ENCODE peak calls at places on chromosomes 3 and 15, in five cellular contexts. S is astrocyte of the spinal cord, M is H9, C is colonic mucosa, R is foreskin fibroblast. X is an unnamed sample.

GRCh38 chr3:138950006-138950644 is 3.1 kb downstream of the FOXL2NB start:
- DNase-seq in C (no peak), M (peak; percentile 62), S (no peak), R (peak; percentile 35), X (no peak)

GRCh38 chr15:41827290-41827879 is 507 bp upstream of the JMJD7 start:
- DNase-seq in C (peak; percentile 51), S (no peak), R (no peak), M (peak; percentile 68), X (no peak)

GRCh38 chr3:127325630-127325961 is 37.8 kb upstream of the PRR20G start:
- DNase-seq in R (no peak), S (no peak), M (no peak), C (no peak), X (no peak)

GRCh38 chr3:69094467-69095205 is 9.9 kb downstream of the ARL6IP5 start:
- DNase-seq in S (peak; percentile 69), M (no peak), C (no peak), R (no peak), X (no peak)

GRCh38 chr3:69770219-69770618 is 31.0 kb downstream of the MITF start:
- DNase-seq in M (no peak), R (no peak), S (peak; percentile 42), C (no peak), X (no peak)

GRCh38 chr3:8835385-8835784 is 66.0 kb upstream of the OXTR start:
- DNase-seq in R (no peak), S (no peak), M (no peak), C (no peak), X (no peak)

GRCh38 chr15:93428807-93429351 is 339.9 kb upstream of the RGMA start:
- DNase-seq in M (no peak), C (no peak), R (no peak), S (no peak), X (no peak)

GRCh38 chr3:101816215-101817149 is 32.8 kb upstream of the NFKBIZ start:
- DNase-seq in S (peak; percentile 26), C (no peak), R (peak; percentile 20), M (no peak), X (no peak)

GRCh38 chr3:87834327-87834726 is 224.5 kb downstream of the CGGBP1 start:
- DNase-seq in S (no peak), M (no peak), C (no peak), R (no peak), X (no peak)

GRCh38 chr3:181279239-181279565 is 289.7 kb upstream of the DNAJC19 start:
- DNase-seq in M (no peak), S (no peak), C (no peak), R (no peak), X (no peak)

GRCh38 chr3:130258532-130258952 is 86.9 kb upstream of the COL6A5 start:
- DNase-seq in C (no peak), M (no peak), S (no peak), R (peak; percentile 69), X (no peak)

GRCh38 chr3:8660271-8660731 is 15.7 kb upstream of the SSUH2 start:
- DNase-seq in R (no peak), C (no peak), S (peak; percentile 81), M (no peak), X (peak; percentile 70)

GRCh38 chr15:78437107-78437761 is 782 bp upstream of the IREB2 start:
- DNase-seq in R (no peak), S (peak; percentile 4), M (peak; percentile 45), C (no peak), X (no peak)

GRCh38 chr3:64716110-64716509 is 28.3 kb upstream of the ADAMTS9 start:
- DNase-seq in C (no peak), S (peak; percentile 22), R (no peak), M (no peak), X (no peak)

GRCh38 chr3:24498391-24498790 is 3.7 kb upstream of the THRB start:
- DNase-seq in R (no peak), S (no peak), M (no peak), C (no peak), X (no peak)

GRCh38 chr15:58556028-58556361 is 124.2 kb downstream of the LIPC start:
- DNase-seq in S (no peak), R (no peak), M (no peak), C (no peak), X (no peak)

DNA sequence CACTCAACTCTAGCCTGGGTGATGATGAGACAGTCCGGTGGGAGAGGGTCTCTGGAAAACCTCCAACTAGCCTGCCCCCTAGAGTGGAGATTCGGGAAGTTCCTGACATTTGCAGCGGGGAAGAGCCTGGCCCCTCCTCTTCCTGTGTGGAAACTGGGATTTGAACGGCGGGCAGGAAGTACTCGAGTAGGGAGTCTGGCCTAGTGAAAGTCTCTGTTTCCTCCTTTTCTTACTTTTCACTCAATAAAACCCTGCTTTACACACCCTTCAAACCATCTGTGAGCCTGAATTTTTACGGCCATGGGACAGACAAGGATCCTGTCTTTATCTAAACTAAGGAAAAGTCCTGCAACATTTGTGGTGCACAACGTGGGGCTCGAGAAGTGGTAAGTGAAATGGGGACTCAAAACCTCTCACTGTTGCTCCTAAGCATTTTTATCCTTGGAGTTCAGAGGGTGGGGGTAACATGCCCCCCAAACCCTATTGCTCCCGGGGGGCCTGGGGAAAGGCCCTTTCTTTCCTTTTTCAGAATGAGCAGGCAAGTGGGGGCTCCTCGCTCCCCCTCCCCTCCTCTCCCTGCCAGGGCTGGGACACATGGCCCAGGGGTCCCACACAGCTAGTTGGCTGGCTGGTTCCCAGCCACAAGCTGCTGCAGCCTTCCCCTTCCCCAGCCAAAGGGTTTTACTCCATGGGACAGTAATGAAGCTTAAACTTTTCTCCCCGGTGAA is 224.7 kb upstream of the GBE1 start:
- DNase-seq in S (no peak), M (peak; percentile 45), C (no peak), R (no peak), X (no peak)
- TF ChIP-seq CTCF in S (no peak), M (peak; percentile 31), C (no peak), R (no peak), X (no peak)

GRCh38 chr15:75866916-75867315 is 23.7 kb downstream of the UBE2Q2 start:
- DNase-seq in C (no peak), S (no peak), M (no peak), R (no peak), X (no peak)
- TF ChIP-seq CTCF in C (no peak), S (no peak), M (no peak), R (no peak), X (no peak)

GRCh38 chr3:62178032-62178431 is 195.3 kb downstream of the FEZF2 start:
- DNase-seq in M (no peak), C (no peak), R (no peak), S (no peak), X (no peak)
- TF ChIP-seq CTCF in M (no peak), C (no peak), R (no peak), S (no peak), X (no peak)

GRCh38 chr3:160205606-160206005 is 19.6 kb upstream of the C3orf80 start:
- DNase-seq in R (no peak), S (no peak), C (no peak), M (no peak), X (no peak)

GRCh38 chr3:160213181-160213580 is 12.0 kb upstream of the C3orf80 start:
- DNase-seq in M (no peak), C (no peak), R (peak; percentile 28), S (no peak), X (no peak)

DNA sequence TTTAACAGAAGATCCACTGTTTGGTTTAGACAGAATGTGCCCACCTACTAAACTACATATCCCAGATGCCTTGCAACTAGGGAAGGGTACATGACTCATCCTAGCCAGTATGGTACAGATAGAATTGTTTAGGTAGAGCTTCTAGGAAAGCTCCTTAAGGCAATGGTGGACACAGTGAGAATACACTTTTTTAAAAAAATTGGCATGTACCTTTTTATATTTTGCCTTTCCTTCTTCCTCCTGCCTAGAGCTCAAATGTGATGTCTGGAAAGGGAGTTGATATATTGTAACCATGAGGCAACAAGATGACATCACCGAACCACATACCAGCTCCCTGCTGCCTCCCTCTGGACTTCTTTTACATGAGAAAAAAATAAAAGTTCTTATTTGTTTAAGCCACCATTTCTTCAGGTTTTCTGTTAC is 14.4 kb upstream of the C3orf80 start:
- DNase-seq in C (no peak), R (peak; percentile 48), M (no peak), S (peak; percentile 67), X (peak; percentile 7)
- TF ChIP-seq CTCF in C (no peak), R (peak; percentile 33), M (peak; percentile 45), S (peak; percentile 26), X (peak; percentile 24)

GRCh38 chr15:73369073-73369694 is 426 bp upstream of the HCN4 start:
- DNase-seq in S (no peak), C (no peak), M (no peak), R (no peak), X (no peak)

GRCh38 chr15:73367624-73368300 is 996 bp downstream of the HCN4 start:
- DNase-seq in M (no peak), S (no peak), C (no peak), R (no peak), X (no peak)

GRCh38 chr15:73368301-73369072 is at the start of gene HCN4:
- DNase-seq in C (no peak), S (no peak), R (no peak), M (peak; percentile 84), X (no peak)

GRCh38 chr15:73364070-73364469 is 4.7 kb downstream of the HCN4 start:
- DNase-seq in C (no peak), S (no peak), R (no peak), M (no peak), X (no peak)

DNA sequence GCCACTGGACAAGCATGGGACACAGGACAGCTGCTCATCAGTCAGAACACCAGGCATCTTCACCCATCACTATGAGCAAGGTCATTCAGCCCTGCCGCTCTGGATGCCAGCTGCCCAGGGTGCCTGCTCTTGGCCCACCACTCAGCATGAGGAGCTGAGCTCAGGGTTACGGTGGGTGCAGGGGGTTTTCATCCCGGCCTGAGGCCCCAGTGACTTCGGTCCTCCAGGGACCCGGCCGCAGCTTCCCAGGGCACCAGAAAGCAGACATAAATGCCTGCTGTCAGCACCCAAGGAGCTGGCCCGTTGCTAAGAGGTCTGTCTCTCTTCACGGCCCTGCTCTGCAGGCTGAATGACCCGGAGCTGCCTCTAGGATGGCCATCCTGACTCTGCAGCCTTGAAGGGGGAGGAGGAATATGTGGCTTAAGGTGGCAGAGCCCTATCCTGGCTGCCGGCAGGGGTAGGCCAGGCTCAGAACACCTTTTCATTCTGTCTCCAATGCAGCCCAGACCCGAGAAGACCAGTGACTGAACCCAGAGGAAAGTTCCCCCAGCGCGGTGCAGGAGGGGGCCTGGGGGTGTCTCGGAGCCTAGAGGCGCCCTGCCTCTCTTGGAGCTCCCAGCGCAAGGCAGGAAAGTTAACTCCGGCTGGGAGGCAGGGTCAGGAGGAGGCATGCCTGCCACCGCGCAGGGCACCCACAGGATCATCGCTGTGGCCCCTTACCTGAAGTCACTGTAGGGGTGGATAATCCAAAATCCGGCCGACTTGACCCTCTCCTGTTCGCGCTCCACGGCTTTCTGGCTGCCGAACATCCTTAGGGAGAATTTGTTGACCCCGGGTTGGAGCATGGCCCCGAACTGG is 1.8 kb downstream of the HCN4 start:
- DNase-seq in M (peak; percentile 56), R (no peak), C (no peak), S (no peak), X (no peak)
- TF ChIP-seq CTCF in M (peak; percentile 26), R (no peak), C (no peak), S (no peak), X (no peak)